ENCODE peak calls at places on chromosomes 7 and 10, in five cellular contexts. B is stimulated activated CD4-positive, alpha-beta T cell treated with anti-CD3 and anti-CD28 coated beads, TNF-alpha, amount 100 ng/mL, for 1 hour; R is stromal cell of bone marrow; K is AG04449; O is activated CD8-positive, alpha-beta memory T cell treated with anti-CD3 and anti-CD28 coated beads, Interleukin-2, amount 50 U/mL, for 48 hours. F is an unnamed sample.

GRCh38 chr7:66047426-66047825 is 28.2 kb upstream of the ASL start:
- DNase-seq in B (no peak), R (peak), K (peak), O (no peak), F (peak)

GRCh38 chr10:110353244-110354119 is 48.8 kb upstream of the SMNDC1 start:
- DNase-seq in B (no peak), R (peak), K (peak), O (peak), F (peak)

GRCh38 chr10:104040862-104041789 is 44.6 kb downstream of the COL17A1 start:
- DNase-seq in B (no peak), R (no peak), K (no peak), O (peak), F (no peak)

GRCh38 chr7:142908921-142909870 is 23.7 kb upstream of the TRPV6 start:
- DNase-seq in B (no peak), R (no peak), K (no peak), O (no peak), F (no peak)

GRCh38 chr10:1243486-1244182 is 187.4 kb downstream of the WDR37 start:
- DNase-seq in B (no peak), R (no peak), K (no peak), O (no peak), F (no peak)

GRCh38 chr10:4848341-4849041 is 22.5 kb downstream of the AKR1E2 start:
- DNase-seq in B (no peak), R (no peak), K (no peak), O (no peak), F (no peak)

GRCh38 chr7:78924581-78924980 is 528.9 kb downstream of the MAGI2 start:
- DNase-seq in B (no peak), R (peak), K (no peak), O (no peak), F (no peak)

GRCh38 chr10:70695241-70696030 is 23.1 kb downstream of the ADAMTS14 start:
- DNase-seq in B (no peak), R (no peak), K (no peak), O (no peak), F (peak)